ENCODE peak calls at places on chromosome 12, in seven cellular contexts. N is AG09319; X is activated effector memory CD4-positive, alpha-beta T cell treated with Interleukin-2 at 50 U/mL for 16 hours; U is activated CD4-positive, alpha-beta T cell treated with anti-CD3 and anti-CD28 coated beads, Interleukin-2, amount 50 U/mL, for 24 hours; S is HCEC 1CT; G is M059J; B is glomerular endothelial cell. Y is an unnamed sample.

GRCh38 chr12:1796515-1797010 is 23.8 kb upstream of the LRTM2 start:
- DNase-seq in G (no peak), N (no peak), X (peak; percentile 46), S (no peak), B (no peak), U (no peak), Y (no peak)

GRCh38 chr12:31017535-31017934 is 56.1 kb upstream of the DDX11 start:
- DNase-seq in G (no peak), S (no peak), N (no peak), X (no peak), U (no peak), B (no peak), Y (no peak)

GRCh38 chr12:53218551-53219114 is 11.6 kb upstream of the ITGB7 start:
- DNase-seq in U (no peak), X (no peak), S (no peak), B (no peak), G (no peak), N (no peak), Y (no peak)

GRCh38 chr12:117192057-117192456 is 1.8 kb upstream of the FBXO21 start:
- DNase-seq in G (peak; percentile 18), U (no peak), X (no peak), N (no peak), B (no peak), S (peak; percentile 21), Y (no peak)

GRCh38 chr12:41250748-41251147 is 62.6 kb downstream of the PDZRN4 start:
- DNase-seq in S (no peak), B (no peak), N (no peak), U (no peak), X (no peak), G (peak; percentile 5), Y (no peak)

GRCh38 chr12:17169726-17170471 is 563.9 kb upstream of the LMO3 start:
- DNase-seq in N (no peak), X (no peak), B (no peak), U (no peak), G (no peak), S (no peak), Y (no peak)

GRCh38 chr12:2382391-2383155 is 329.8 kb downstream of the CACNA1C start:
- DNase-seq in B (no peak), N (no peak), S (peak; percentile 12), U (no peak), X (no peak), G (no peak), Y (no peak)

GRCh38 chr12:118981285-118982201 is at the start of gene SRRM4:
- DNase-seq in X (no peak), U (no peak), N (no peak), S (no peak), G (no peak), B (no peak), Y (no peak)

GRCh38 chr12:16590645-16591044 is 15.3 kb downstream of the LMO3 start:
- DNase-seq in N (no peak), U (no peak), S (no peak), G (no peak), B (no peak), X (no peak), Y (no peak)

GRCh38 chr12:2751230-2751629 is 43.5 kb upstream of the FKBP4 start:
- DNase-seq in U (no peak), N (no peak), X (no peak), B (no peak), G (no peak), S (no peak), Y (no peak)

GRCh38 chr12:48201516-48201915 is 1.6 kb downstream of the OR10AD1 start:
- DNase-seq in U (no peak), G (no peak), S (no peak), B (no peak), N (no peak), X (no peak), Y (no peak)

GRCh38 chr12:49872781-49873181 is 29.9 kb upstream of the BCDIN3D start:
- DNase-seq in U (no peak), B (no peak), S (peak; percentile 20), X (no peak), N (no peak), G (peak; percentile 60), Y (no peak)

GRCh38 chr12:38886064-38886463 is 19.3 kb downstream of the CPNE8 start:
- DNase-seq in G (peak; percentile 81), S (peak; percentile 80), B (no peak), N (no peak), X (no peak), U (no peak), Y (no peak)

GRCh38 chr12:69170293-69170692 is 69.1 kb upstream of the CPSF6 start:
- DNase-seq in N (no peak), G (no peak), B (no peak), U (no peak), S (no peak), X (no peak), Y (no peak)

GRCh38 chr12:123938679-123939480 is 33.8 kb downstream of the CCDC92 start:
- DNase-seq in S (no peak), N (no peak), X (no peak), U (no peak), G (no peak), B (no peak), Y (no peak)

GRCh38 chr12:14186193-14186502 is 179.3 kb upstream of the ATF7IP start:
- DNase-seq in G (no peak), S (no peak), U (no peak), B (no peak), X (no peak), N (no peak), Y (no peak)

GRCh38 chr12:20716037-20716436 is 20.9 kb downstream of the SLCO1C1 start:
- DNase-seq in B (no peak), S (no peak), X (no peak), N (no peak), G (no peak), U (no peak), Y (no peak)

GRCh38 chr12:41589878-41590277 is 401.8 kb downstream of the PDZRN4 start:
- DNase-seq in U (no peak), G (no peak), S (no peak), X (no peak), B (no peak), N (no peak), Y (no peak)

GRCh38 chr12:108561852-108562347 is 496 bp upstream of the ISCU start:
- DNase-seq in U (no peak), G (no peak), B (no peak), N (no peak), S (no peak), X (no peak), Y (no peak)

GRCh38 chr12:62643470-62643869 is 176.8 kb downstream of the MON2 start:
- DNase-seq in S (no peak), X (no peak), G (no peak), B (no peak), U (no peak), N (no peak), Y (no peak)

GRCh38 chr12:7758346-7758745 is 6.7 kb upstream of the NANOGNB start:
- DNase-seq in X (no peak), G (no peak), U (no peak), S (no peak), N (no peak), B (no peak), Y (no peak)

GRCh38 chr12:57173089-57173488 is 25.7 kb upstream of the LRP1-AS start:
- DNase-seq in U (no peak), N (no peak), G (no peak), X (no peak), B (no peak), S (no peak), Y (no peak)